ENCODE peak calls at places on chromosome 21, in five cellular contexts. One of them, this sample, is unnamed.

GRCh38 chr21:24367936-24368335 is 1239.3 kb downstream of the MRPL39 start:
- DNase-seq in esophagus squamous epithelium: no peak
- DNase-seq in immature natural killer cell: no peak
- DNase-seq in GM20000: no peak
- DNase-seq in astrocyte of the spinal cord: peak; percentile 17
- DNase-seq in this sample: no peak

GRCh38 chr21:35528109-35529042 is 479.3 kb upstream of the RUNX1 start:
- DNase-seq in immature natural killer cell: peak; percentile 24
- DNase-seq in astrocyte of the spinal cord: no peak
- DNase-seq in GM20000: peak; percentile 46
- DNase-seq in esophagus squamous epithelium: no peak
- DNase-seq in this sample: no peak

GRCh38 chr21:41760411-41760810 is 6.4 kb downstream of the RIPK4 start:
- DNase-seq in esophagus squamous epithelium: no peak
- DNase-seq in GM20000: no peak
- DNase-seq in immature natural killer cell: no peak
- DNase-seq in astrocyte of the spinal cord: no peak
- DNase-seq in this sample: no peak

GRCh38 chr21:42155045-42155855 is 63.7 kb upstream of the ABCG1 start:
- DNase-seq in GM20000: no peak
- DNase-seq in esophagus squamous epithelium: no peak
- DNase-seq in astrocyte of the spinal cord: no peak
- DNase-seq in immature natural killer cell: no peak
- DNase-seq in this sample: no peak

GRCh38 chr21:33229776-33230517 is at the start of gene IFNAR2:
- DNase-seq in esophagus squamous epithelium: no peak
- DNase-seq in GM20000: peak; percentile 96
- DNase-seq in astrocyte of the spinal cord: peak; percentile 38
- DNase-seq in immature natural killer cell: peak; percentile 70
- DNase-seq in this sample: no peak

GRCh38 chr21:26686705-26687104 is 113.6 kb upstream of the CYYR1 start:
- DNase-seq in immature natural killer cell: no peak
- DNase-seq in esophagus squamous epithelium: no peak
- DNase-seq in astrocyte of the spinal cord: no peak
- DNase-seq in GM20000: no peak
- DNase-seq in this sample: no peak

GRCh38 chr21:45999581-46000181 is 18.1 kb downstream of the COL6A1 start:
- DNase-seq in GM20000: no peak
- DNase-seq in astrocyte of the spinal cord: no peak
- DNase-seq in esophagus squamous epithelium: no peak
- DNase-seq in immature natural killer cell: no peak
- DNase-seq in this sample: no peak

GRCh38 chr21:36183144-36183795 is 26.6 kb downstream of the DOP1B start:
- DNase-seq in GM20000: no peak
- DNase-seq in astrocyte of the spinal cord: no peak
- DNase-seq in esophagus squamous epithelium: no peak
- DNase-seq in immature natural killer cell: no peak
- DNase-seq in this sample: no peak

GRCh38 chr21:28089599-28090421 is 902.9 kb downstream of the LTN1 start:
- DNase-seq in esophagus squamous epithelium: no peak
- DNase-seq in GM20000: no peak
- DNase-seq in immature natural killer cell: no peak
- DNase-seq in astrocyte of the spinal cord: no peak
- DNase-seq in this sample: no peak

GRCh38 chr21:35323947-35324346 is 274.8 kb upstream of the RUNX1 start:
- DNase-seq in astrocyte of the spinal cord: peak; percentile 9
- DNase-seq in GM20000: no peak
- DNase-seq in immature natural killer cell: no peak
- DNase-seq in esophagus squamous epithelium: no peak
- DNase-seq in this sample: no peak

GRCh38 chr21:38282921-38283320 is 26.1 kb downstream of the KCNJ15 start:
- DNase-seq in astrocyte of the spinal cord: no peak
- DNase-seq in immature natural killer cell: no peak
- DNase-seq in GM20000: no peak
- DNase-seq in esophagus squamous epithelium: no peak
- DNase-seq in this sample: no peak

GRCh38 chr21:29304577-29304976 is 5.9 kb downstream of the BACH1 start:
- DNase-seq in astrocyte of the spinal cord: no peak
- DNase-seq in GM20000: no peak
- DNase-seq in esophagus squamous epithelium: no peak
- DNase-seq in immature natural killer cell: no peak
- DNase-seq in this sample: no peak

GRCh38 chr21:42010507-42011493 is 640 bp upstream of the ZBTB21 start:
- DNase-seq in astrocyte of the spinal cord: peak; percentile 8
- DNase-seq in GM20000: peak; percentile 44
- DNase-seq in immature natural killer cell: no peak
- DNase-seq in esophagus squamous epithelium: no peak
- DNase-seq in this sample: no peak

GRCh38 chr21:41816583-41817165 is 49.8 kb upstream of the RIPK4 start:
- DNase-seq in esophagus squamous epithelium: no peak
- DNase-seq in astrocyte of the spinal cord: peak; percentile 50
- DNase-seq in immature natural killer cell: peak; percentile 46
- DNase-seq in GM20000: peak; percentile 94
- DNase-seq in this sample: no peak

GRCh38 chr21:8989261-8989882 is 1532.0 kb upstream of the TPTE start:
- DNase-seq in esophagus squamous epithelium: no peak
- DNase-seq in GM20000: no peak
- DNase-seq in astrocyte of the spinal cord: no peak
- DNase-seq in immature natural killer cell: no peak
- DNase-seq in this sample: no peak